ENCODE peak calls at places on chromosomes 1 and 21, in eight cellular contexts. W is coronary artery; T is NB4; J is T-helper 2 cell; V is HT1080; I is stomach; Y is GM13977; F is effector memory CD8-positive, alpha-beta T cell. G is an unnamed sample.

GRCh38 chr1:217011097-217011496 is 287.9 kb upstream of the ESRRG start:
- DNase-seq in W (no peak), T (no peak), J (no peak), V (no peak), I (no peak), Y (no peak), F (no peak), G (no peak)

GRCh38 chr1:204093756-204094155 is 20.8 kb downstream of the SOX13 start:
- DNase-seq in W (no peak), T (no peak), J (no peak), V (no peak), I (no peak), Y (no peak), F (no peak), G (no peak)

GRCh38 chr1:50967416-50968020 is 2.5 kb upstream of the CDKN2C start:
- DNase-seq in W (no peak), T (peak; percentile 50), J (no peak), V (peak; percentile 29), I (no peak), Y (peak; percentile 45), F (no peak), G (no peak)

GRCh38 chr1:115454835-115455511 is 116.9 kb upstream of the NGF start:
- DNase-seq in W (no peak), T (no peak), J (no peak), V (no peak), I (no peak), Y (no peak), F (no peak), G (peak; percentile 51)

GRCh38 chr21:16535100-16535418 is 805.3 kb downstream of the USP25 start:
- DNase-seq in W (peak; percentile 80), T (no peak), J (no peak), V (peak; percentile 56), I (peak; percentile 30), Y (no peak), F (no peak), G (no peak)

GRCh38 chr1:224106568-224107281 is 7.2 kb upstream of the FBXO28 start:
- DNase-seq in W (no peak), T (peak; percentile 74), J (no peak), V (peak; percentile 65), I (peak; percentile 29), Y (peak; percentile 66), F (no peak), G (peak; percentile 60)

GRCh38 chr1:165350861-165351260 is 5.7 kb downstream of the LMX1A start:
- DNase-seq in W (no peak), T (no peak), J (no peak), V (no peak), I (no peak), Y (no peak), F (no peak), G (no peak)

GRCh38 chr1:29822895-29823294 is 586.6 kb downstream of the PTPRU start:
- DNase-seq in W (peak; percentile 16), T (no peak), J (no peak), V (no peak), I (peak; percentile 14), Y (no peak), F (no peak), G (no peak)

GRCh38 chr1:1106510-1107221 is 9.2 kb downstream of the C1orf159 start:
- DNase-seq in W (no peak), T (no peak), J (no peak), V (no peak), I (no peak), Y (no peak), F (no peak), G (no peak)

GRCh38 chr1:24957016-24957807 is 27.1 kb upstream of the RUNX3 start:
- DNase-seq in W (no peak), T (no peak), J (no peak), V (no peak), I (no peak), Y (no peak), F (no peak), G (no peak)

GRCh38 chr1:87134061-87134460 is 194.6 kb upstream of the LMO4 start:
- DNase-seq in W (no peak), T (no peak), J (no peak), V (no peak), I (no peak), Y (no peak), F (no peak), G (no peak)

GRCh38 chr1:198873696-198874230 is 234.9 kb downstream of the PTPRC start:
- DNase-seq in W (no peak), T (no peak), J (no peak), V (no peak), I (no peak), Y (no peak), F (no peak), G (no peak)

GRCh38 chr1:52569333-52570265 is 16.7 kb upstream of the TUT4 start:
- DNase-seq in W (no peak), T (no peak), J (no peak), V (no peak), I (no peak), Y (no peak), F (no peak), G (no peak)

GRCh38 chr1:110425611-110426152 is 18.2 kb upstream of the LAMTOR5 start:
- DNase-seq in W (no peak), T (no peak), J (no peak), V (no peak), I (no peak), Y (no peak), F (no peak), G (no peak)

GRCh38 chr21:39938086-39938611 is 70.9 kb downstream of the PCP4 start:
- DNase-seq in W (no peak), T (no peak), J (no peak), V (no peak), I (no peak), Y (no peak), F (no peak), G (no peak)

GRCh38 chr1:70499695-70500094 is 88.6 kb downstream of the CTH start:
- DNase-seq in W (no peak), T (peak; percentile 26), J (no peak), V (peak; percentile 44), I (no peak), Y (no peak), F (no peak), G (no peak)

GRCh38 chr1:155012052-155012546 is 9.5 kb downstream of the ZBTB7B start:
- DNase-seq in W (no peak), T (peak; percentile 85), J (no peak), V (no peak), I (peak; percentile 70), Y (no peak), F (no peak), G (peak; percentile 67)

GRCh38 chr1:229987953-229988352 is 79.1 kb upstream of the GALNT2 start:
- DNase-seq in W (no peak), T (no peak), J (no peak), V (no peak), I (no peak), Y (no peak), F (no peak), G (no peak)

GRCh38 chr1:74344396-74344795 is 109.2 kb downstream of the TNNI3K start:
- DNase-seq in W (no peak), T (no peak), J (no peak), V (no peak), I (no peak), Y (no peak), F (no peak), G (no peak)

GRCh38 chr1:185670187-185670627 is 64.0 kb upstream of the HMCN1 start:
- DNase-seq in W (no peak), T (peak; percentile 68), J (peak; percentile 38), V (peak; percentile 20), I (peak; percentile 48), Y (no peak), F (peak; percentile 34), G (peak; percentile 62)

GRCh38 chr1:222654849-222655248 is 37.0 kb downstream of the MIA3 start:
- DNase-seq in W (no peak), T (peak; percentile 93), J (peak; percentile 74), V (peak; percentile 20), I (peak; percentile 39), Y (peak; percentile 63), F (peak; percentile 66), G (no peak)

GRCh38 chr1:65958561-65959350 is 166.1 kb downstream of the PDE4B start:
- DNase-seq in W (no peak), T (peak; percentile 51), J (no peak), V (peak; percentile 64), I (no peak), Y (peak; percentile 9), F (peak; percentile 21), G (peak; percentile 59)

GRCh38 chr1:231541842-231542241 is 13.4 kb downstream of the TSNAX start:
- DNase-seq in W (no peak), T (no peak), J (no peak), V (no peak), I (no peak), Y (no peak), F (no peak), G (no peak)

GRCh38 chr1:170078610-170079189 is 4.2 kb upstream of the KIFAP3 start:
- DNase-seq in W (no peak), T (no peak), J (no peak), V (no peak), I (no peak), Y (no peak), F (no peak), G (no peak)

G was measured in hepatocyte.